ENCODE peak calls at places on chromosome 13, in eight cellular contexts. N, V, R, W, K, E, L and X are unnamed samples.

GRCh38 chr13:93559718-93560117 is 333.1 kb downstream of the GPC6 start:
- DNase-seq in N (no peak), V (no peak), R (no peak), W (no peak), K (no peak), E (no peak), L (no peak), X (no peak)

GRCh38 chr13:48838193-48839000 is 137.3 kb upstream of the FNDC3A start:
- DNase-seq in N (no peak), V (no peak), R (no peak), W (no peak), K (no peak), E (no peak), L (no peak), X (no peak)

GRCh38 chr13:99969934-99970760 is 1.4 kb downstream of the ZIC5 start:
- DNase-seq in N (no peak), V (no peak), R (no peak), W (no peak), K (peak), E (peak), L (peak), X (no peak)

GRCh38 chr13:107347641-107348369 is 779.9 kb upstream of the ARGLU1 start:
- DNase-seq in N (no peak), V (no peak), R (no peak), W (no peak), K (no peak), E (no peak), L (no peak), X (no peak)

GRCh38 chr13:83895994-83896580 is 13.8 kb upstream of the SLITRK1 start:
- DNase-seq in N (no peak), V (no peak), R (no peak), W (no peak), K (no peak), E (no peak), L (no peak), X (no peak)

GRCh38 chr13:46113596-46113995 is 8.8 kb upstream of the CPB2 start:
- DNase-seq in N (no peak), V (no peak), R (no peak), W (no peak), K (no peak), E (no peak), L (peak), X (no peak)

GRCh38 chr13:97018029-97018819 is 23.9 kb upstream of the OXGR1 start:
- DNase-seq in N (no peak), V (peak), R (no peak), W (no peak), K (no peak), E (peak), L (peak), X (no peak)

GRCh38 chr13:81223784-81224501 is 883.0 kb upstream of the SPRY2 start:
- DNase-seq in N (no peak), V (no peak), R (no peak), W (no peak), K (no peak), E (no peak), L (no peak), X (no peak)

GRCh38 chr13:98481511-98481951 is 95.4 kb downstream of the STK24 start:
- DNase-seq in N (no peak), V (no peak), R (no peak), W (no peak), K (no peak), E (no peak), L (no peak), X (peak)

GRCh38 chr13:88643233-88643632 is 972.1 kb downstream of the SLITRK5 start:
- DNase-seq in N (no peak), V (no peak), R (no peak), W (no peak), K (no peak), E (no peak), L (no peak), X (no peak)

GRCh38 chr13:34207872-34208271 is 389.9 kb downstream of the RFC3 start:
- DNase-seq in N (no peak), V (no peak), R (no peak), W (no peak), K (no peak), E (no peak), L (no peak), X (no peak)

GRCh38 chr13:27295096-27295495 is 24.5 kb downstream of the RASL11A start:
- DNase-seq in N (no peak), V (no peak), R (no peak), W (no peak), K (no peak), E (no peak), L (no peak), X (no peak)

GRCh38 chr13:66835040-66835628 is 395.0 kb downstream of the PCDH9 start:
- DNase-seq in N (peak), V (peak), R (no peak), W (peak), K (no peak), E (no peak), L (peak), X (peak)

GRCh38 chr13:32790731-32791130 is 204.5 kb downstream of the PDS5B start:
- DNase-seq in N (no peak), V (no peak), R (no peak), W (no peak), K (no peak), E (no peak), L (peak), X (no peak)

DNA sequence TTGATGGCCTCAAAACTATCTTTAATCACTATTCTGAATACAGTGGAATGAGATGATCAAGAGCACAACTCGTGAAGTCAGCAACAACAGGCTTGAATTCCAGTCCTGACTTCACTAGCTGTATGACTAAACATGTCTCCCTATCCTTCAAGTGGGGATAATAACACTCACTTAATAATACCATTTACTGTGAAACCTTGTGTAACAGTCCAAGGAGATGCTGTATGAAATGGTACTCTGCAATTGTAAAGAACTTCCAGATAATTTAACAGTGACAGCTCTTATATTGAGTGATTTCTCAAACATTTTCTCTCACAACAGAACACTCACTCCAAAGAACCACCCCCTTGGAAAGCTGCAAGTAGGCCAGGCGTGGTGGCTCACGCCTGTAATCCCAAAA is 823.1 kb downstream of the DIAPH3 start:
- DNase-seq in N (no peak), V (no peak), R (no peak), W (no peak), K (no peak), E (no peak), L (no peak), X (no peak)
- TF ChIP-seq POLR2AphosphoS5 in N (no peak), V (no peak), R (no peak), W (no peak), K (no peak), E (no peak), L (no peak), X (no peak)

GRCh38 chr13:74040200-74040599 is 94.0 kb downstream of the KLF12 start:
- DNase-seq in N (peak), V (peak), R (no peak), W (no peak), K (no peak), E (peak), L (peak), X (no peak)
- TF ChIP-seq CTCF in N (no peak), V (peak), R (peak), W (peak), K (peak), E (peak), L (peak), X (peak)

GRCh38 chr13:50370303-50370950 is 355.2 kb downstream of the KCNRG start:
- DNase-seq in N (no peak), V (no peak), R (no peak), W (no peak), K (no peak), E (no peak), L (no peak), X (no peak)

GRCh38 chr13:50365300-50365682 is 350.0 kb downstream of the KCNRG start:
- DNase-seq in N (no peak), V (no peak), R (no peak), W (no peak), K (no peak), E (no peak), L (peak), X (no peak)

GRCh38 chr13:50369646-50370045 is 354.4 kb downstream of the KCNRG start:
- DNase-seq in N (no peak), V (no peak), R (no peak), W (no peak), K (no peak), E (no peak), L (no peak), X (no peak)

GRCh38 chr13:50365683-50366391 is 350.6 kb downstream of the KCNRG start:
- DNase-seq in N (no peak), V (peak), R (no peak), W (no peak), K (no peak), E (no peak), L (no peak), X (no peak)

DNA sequence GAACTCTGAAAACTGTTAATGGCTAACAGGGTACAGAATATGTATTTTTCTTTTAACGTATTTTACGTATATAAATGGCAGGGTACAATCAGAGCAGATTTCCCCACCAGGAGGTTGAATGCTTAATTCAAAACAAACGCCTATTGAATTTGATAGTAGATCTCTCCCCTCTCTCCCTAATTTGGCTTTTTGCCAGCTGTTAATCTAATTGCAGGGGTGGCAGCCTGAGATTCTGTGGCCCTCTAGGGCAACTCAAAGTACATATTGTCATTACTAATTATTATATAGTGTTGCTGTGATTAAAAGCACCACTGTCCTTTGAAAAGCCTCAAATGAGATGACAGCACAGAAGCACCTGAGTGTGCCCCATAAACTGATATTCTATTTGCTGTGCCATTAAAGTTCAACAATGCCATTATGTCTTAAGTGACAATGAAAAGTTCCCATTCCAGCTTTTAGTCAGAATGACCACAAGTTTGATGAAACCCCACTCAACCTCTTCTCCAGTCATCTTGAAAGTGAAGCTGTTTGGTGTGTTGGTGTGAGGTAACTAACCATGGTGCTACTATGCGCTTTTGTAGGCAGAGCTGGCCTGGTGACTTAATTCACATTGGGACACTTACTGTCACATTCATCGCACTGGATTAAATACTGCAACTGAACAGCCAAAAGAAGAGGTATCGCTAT is 351.4 kb downstream of the KCNRG start:
- DNase-seq in N (no peak), V (no peak), R (no peak), W (no peak), K (no peak), E (no peak), L (no peak), X (no peak)
- TF ChIP-seq POLR2A in N (no peak), V (no peak), R (no peak), W (no peak), K (no peak), E (no peak), L (no peak), X (no peak)

GRCh38 chr13:40149611-40150283 is 494.3 kb downstream of the COG6 start:
- DNase-seq in N (no peak), V (no peak), R (no peak), W (no peak), K (no peak), E (no peak), L (no peak), X (peak)
- TF ChIP-seq POLR2AphosphoS5 in N (peak), V (peak), R (peak), W (no peak), K (peak), E (no peak), L (no peak), X (peak)

GRCh38 chr13:37072024-37072423 is 12.5 kb upstream of the SUPT20H start:
- DNase-seq in N (no peak), V (no peak), R (no peak), W (no peak), K (no peak), E (no peak), L (no peak), X (no peak)

GRCh38 chr13:37075164-37075563 is 15.7 kb upstream of the SUPT20H start:
- DNase-seq in N (no peak), V (no peak), R (no peak), W (no peak), K (no peak), E (no peak), L (no peak), X (no peak)

GRCh38 chr13:37070956-37071355 is 11.5 kb upstream of the SUPT20H start:
- DNase-seq in N (no peak), V (no peak), R (no peak), W (no peak), K (peak), E (no peak), L (no peak), X (no peak)

GRCh38 chr13:37076818-37077217 is 17.3 kb upstream of the SUPT20H start:
- DNase-seq in N (no peak), V (no peak), R (no peak), W (no peak), K (no peak), E (no peak), L (no peak), X (no peak)

DNA sequence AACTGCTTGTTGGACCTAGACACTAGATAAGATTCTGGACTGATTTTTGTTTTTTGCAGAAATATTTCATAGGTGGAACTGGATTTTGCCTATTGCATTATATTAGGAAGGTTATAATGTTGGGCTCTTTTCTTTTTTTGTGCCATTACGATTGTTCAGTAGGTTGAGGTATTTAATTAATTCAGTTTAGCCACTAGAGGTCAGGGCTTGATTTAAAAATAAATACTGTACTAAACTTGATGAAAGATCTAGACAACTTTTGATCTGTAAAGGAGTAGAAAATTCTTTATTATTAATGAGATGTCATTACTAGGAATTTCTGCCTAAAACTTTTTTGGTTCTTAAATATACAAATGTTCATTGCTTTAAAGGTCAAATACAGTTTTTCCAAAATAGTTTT is 15.2 kb upstream of the SUPT20H start:
- DNase-seq in N (no peak), V (no peak), R (no peak), W (no peak), K (no peak), E (peak), L (no peak), X (no peak)
- TF ChIP-seq CTCF in N (no peak), V (peak), R (peak), W (peak), K (peak), E (no peak), L (no peak), X (peak)

GRCh38 chr13:24032252-24032651 is 128.3 kb upstream of the SPATA13 start:
- DNase-seq in N (no peak), V (no peak), R (no peak), W (no peak), K (no peak), E (no peak), L (no peak), X (no peak)

GRCh38 chr13:24035411-24035810 is 125.1 kb upstream of the SPATA13 start:
- DNase-seq in N (no peak), V (no peak), R (no peak), W (no peak), K (no peak), E (no peak), L (no peak), X (no peak)

GRCh38 chr13:24036115-24036514 is 124.4 kb upstream of the SPATA13 start:
- DNase-seq in N (no peak), V (no peak), R (no peak), W (no peak), K (no peak), E (no peak), L (no peak), X (no peak)

GRCh38 chr13:24032674-24033073 is 127.8 kb upstream of the SPATA13 start:
- DNase-seq in N (no peak), V (no peak), R (no peak), W (no peak), K (no peak), E (no peak), L (no peak), X (no peak)

DNA sequence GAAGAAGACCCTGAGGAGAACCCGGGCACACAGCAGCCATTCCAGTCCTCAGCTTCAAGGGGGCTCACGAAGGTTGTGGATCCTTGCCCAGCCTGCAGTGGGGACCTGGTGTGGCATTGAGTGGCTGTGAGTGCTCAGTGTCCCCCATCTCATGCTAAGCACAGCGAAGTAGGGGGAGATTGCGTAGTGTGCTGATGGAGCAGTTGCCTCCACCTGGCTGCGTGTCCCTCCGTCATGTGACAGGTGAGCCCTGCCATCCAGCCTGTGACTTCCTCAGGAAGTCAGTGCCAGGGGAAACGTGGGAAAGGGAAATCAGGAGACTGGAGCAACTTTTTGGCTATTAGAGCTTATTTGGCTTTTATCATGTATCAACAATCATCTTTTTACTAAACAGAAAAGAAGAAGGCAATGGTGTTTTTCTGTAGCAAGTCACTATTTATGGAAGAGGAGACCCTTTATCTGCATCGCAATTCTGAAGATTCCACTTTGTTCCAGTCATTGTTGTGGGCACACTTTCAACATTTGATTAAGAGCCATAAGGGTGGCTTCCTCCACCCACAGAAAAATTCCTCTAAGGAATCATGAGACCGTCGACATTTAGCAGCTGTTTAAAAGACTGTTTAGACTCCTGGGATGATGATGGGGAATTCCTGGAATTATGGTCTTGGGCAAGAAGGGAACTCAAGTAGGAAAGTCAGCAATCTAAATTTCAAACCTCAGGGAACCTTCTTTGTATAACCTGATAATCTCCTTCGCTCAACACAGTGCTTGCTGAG is 126.8 kb upstream of the SPATA13 start:
- DNase-seq in N (no peak), V (no peak), R (no peak), W (no peak), K (no peak), E (no peak), L (no peak), X (no peak)
- TF ChIP-seq POLR2A in N (no peak), V (no peak), R (no peak), W (no peak), K (no peak), E (no peak), L (no peak), X (no peak)

GRCh38 chr13:41955605-41956004 is 5.3 kb downstream of the VWA8 start:
- DNase-seq in N (no peak), V (no peak), R (no peak), W (no peak), K (no peak), E (no peak), L (no peak), X (no peak)
- TF ChIP-seq POLR2AphosphoS5 in N (no peak), V (no peak), R (no peak), W (no peak), K (no peak), E (no peak), L (no peak), X (no peak)

GRCh38 chr13:110434629-110435028 is 126.9 kb downstream of the RAB20 start:
- DNase-seq in N (no peak), V (no peak), R (no peak), W (no peak), K (no peak), E (no peak), L (no peak), X (no peak)
- TF ChIP-seq CTCF in N (no peak), V (no peak), R (no peak), W (no peak), K (no peak), E (no peak), L (no peak), X (no peak)

DNA sequence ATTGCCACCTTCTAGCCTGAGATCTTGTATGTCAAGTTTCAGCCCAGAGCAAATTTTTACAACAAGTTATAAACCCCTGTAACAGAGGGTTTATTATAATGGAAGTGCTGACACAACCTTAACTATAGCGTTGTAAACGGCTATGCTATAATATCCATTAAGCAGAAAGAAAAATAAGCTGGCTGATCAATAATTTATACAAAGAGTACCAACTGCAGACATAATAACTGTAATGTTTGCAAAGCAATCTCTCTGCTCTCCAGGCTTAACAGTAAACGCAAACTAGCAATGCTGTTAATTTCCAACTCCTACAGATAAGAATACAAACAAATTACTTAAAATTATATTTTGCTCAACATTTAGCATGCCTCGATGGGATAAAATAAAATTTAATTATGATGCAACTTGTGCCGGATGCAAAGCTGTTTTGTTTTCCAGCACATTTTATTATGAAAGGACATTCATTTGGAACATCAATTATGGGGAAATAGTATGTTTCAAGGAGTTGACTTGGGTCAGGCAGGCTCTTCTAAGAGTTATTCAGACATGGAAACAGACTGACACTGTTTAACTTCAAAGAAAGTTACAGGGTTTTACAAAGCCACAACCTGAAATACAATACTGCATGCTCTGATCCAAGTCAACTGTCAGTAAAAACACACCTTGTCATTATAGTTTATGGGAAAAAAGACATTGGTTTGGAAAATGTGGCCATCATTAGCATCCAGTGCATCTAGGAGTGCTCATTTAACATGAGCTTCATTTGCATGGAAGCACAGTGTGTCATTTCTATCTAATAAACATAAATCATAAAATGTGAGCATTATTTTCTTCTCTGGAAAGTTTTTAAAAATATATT is 6.6 kb upstream of the DACH1 start:
- DNase-seq in N (no peak), V (no peak), R (no peak), W (no peak), K (no peak), E (no peak), L (no peak), X (no peak)
- TF ChIP-seq POLR2A in N (no peak), V (no peak), R (no peak), W (no peak), K (no peak), E (no peak), L (no peak), X (no peak)